ENCODE peak calls at places on chromosomes 5 and 9, in five cellular contexts. One of them, this sample, is unnamed. For H3K27me3, the result is how much of the 10 kb centered on the place peaks cover.

GRCh38 chr5:16179511-16179935 is at the start of gene MARCHF11:
- DNase-seq in stomach: no peak
- DNase-seq in body of pancreas: no peak
- DNase-seq in GM12878: no peak
- DNase-seq in WERI-Rb-1: peak
- DNase-seq in this sample: no peak

GRCh38 chr5:117454716-117455212 is 880.1 kb upstream of the SEMA6A start:
- DNase-seq in GM12878: peak
- DNase-seq in WERI-Rb-1: peak
- DNase-seq in stomach: peak
- DNase-seq in body of pancreas: peak
- DNase-seq in this sample: no peak

GRCh38 chr5:10607023-10607665 is 43.3 kb downstream of the ANKRD33B start:
- DNase-seq in body of pancreas: no peak
- DNase-seq in WERI-Rb-1: peak
- DNase-seq in stomach: no peak
- DNase-seq in GM12878: peak
- DNase-seq in this sample: no peak

GRCh38 chr9:18863821-18864220 is 169.2 kb downstream of the SAXO1 start:
- DNase-seq in stomach: no peak
- DNase-seq in body of pancreas: no peak
- DNase-seq in GM12878: no peak
- DNase-seq in WERI-Rb-1: no peak
- DNase-seq in this sample: no peak

GRCh38 chr5:140145818-140146522 is 20.2 kb downstream of the IGIP start:
- DNase-seq in WERI-Rb-1: peak
- DNase-seq in GM12878: no peak
- DNase-seq in stomach: peak
- DNase-seq in body of pancreas: peak
- DNase-seq in this sample: no peak

GRCh38 chr9:77648458-77649108 is 461 bp upstream of the GNA14 start:
- DNase-seq in body of pancreas: peak
- DNase-seq in GM12878: no peak
- DNase-seq in WERI-Rb-1: peak
- DNase-seq in stomach: peak
- DNase-seq in this sample: no peak

GRCh38 chr5:104172976-104173375 is 610.4 kb upstream of the NUDT12 start:
- DNase-seq in stomach: no peak
- DNase-seq in body of pancreas: no peak
- DNase-seq in WERI-Rb-1: no peak
- DNase-seq in GM12878: no peak
- DNase-seq in this sample: no peak

GRCh38 chr9:61668846-61669245 is 479.0 kb downstream of the SPATA31A7 start:
- DNase-seq in stomach: no peak
- DNase-seq in WERI-Rb-1: no peak
- DNase-seq in body of pancreas: no peak
- DNase-seq in GM12878: no peak
- DNase-seq in this sample: no peak

GRCh38 chr5:174559566-174560090 is 164.8 kb upstream of the MSX2 start:
- DNase-seq in body of pancreas: no peak
- DNase-seq in GM12878: no peak
- DNase-seq in stomach: no peak
- DNase-seq in WERI-Rb-1: no peak
- DNase-seq in this sample: no peak

GRCh38 chr9:77802512-77803293 is 154.6 kb upstream of the GNA14 start:
- DNase-seq in stomach: no peak
- DNase-seq in GM12878: no peak
- DNase-seq in WERI-Rb-1: no peak
- DNase-seq in body of pancreas: no peak
- DNase-seq in this sample: no peak

GRCh38 chr5:143800715-143801114 is 11.2 kb upstream of the HMHB1 start:
- DNase-seq in WERI-Rb-1: no peak
- DNase-seq in stomach: no peak
- DNase-seq in body of pancreas: no peak
- DNase-seq in GM12878: no peak
- DNase-seq in this sample: no peak
- H3K4me3 ChIP-seq in WERI-Rb-1: no peak
- H3K4me3 ChIP-seq in stomach: no peak
- H3K4me3 ChIP-seq in body of pancreas: no peak
- H3K4me3 ChIP-seq in GM12878: no peak
- H3K4me3 ChIP-seq in this sample: no peak

GRCh38 chr9:100322954-100323536 is 29.7 kb downstream of the TEX10 start:
- DNase-seq in GM12878: no peak
- DNase-seq in stomach: peak
- DNase-seq in WERI-Rb-1: peak
- DNase-seq in body of pancreas: peak
- DNase-seq in this sample: no peak
- TF ChIP-seq CTCF in GM12878: peak
- TF ChIP-seq CTCF in stomach: no peak
- TF ChIP-seq CTCF in WERI-Rb-1: peak
- TF ChIP-seq CTCF in body of pancreas: peak
- TF ChIP-seq CTCF in this sample: peak

GRCh38 chr5:173245319-173246134 is 10.5 kb upstream of the NKX2-5 start:
- DNase-seq in WERI-Rb-1: no peak
- DNase-seq in body of pancreas: no peak
- DNase-seq in stomach: no peak
- DNase-seq in GM12878: no peak
- DNase-seq in this sample: no peak

GRCh38 chr5:173247504-173247903 is 12.5 kb upstream of the NKX2-5 start:
- DNase-seq in stomach: no peak
- DNase-seq in WERI-Rb-1: no peak
- DNase-seq in GM12878: no peak
- DNase-seq in body of pancreas: no peak
- DNase-seq in this sample: no peak

GRCh38 chr5:173243808-173244305 is 8.9 kb upstream of the NKX2-5 start:
- DNase-seq in body of pancreas: no peak
- DNase-seq in WERI-Rb-1: no peak
- DNase-seq in stomach: no peak
- DNase-seq in GM12878: no peak
- DNase-seq in this sample: no peak

GRCh38 chr5:173247050-173247449 is 12.0 kb upstream of the NKX2-5 start:
- DNase-seq in WERI-Rb-1: no peak
- DNase-seq in body of pancreas: no peak
- DNase-seq in GM12878: no peak
- DNase-seq in stomach: no peak
- DNase-seq in this sample: no peak

DNA sequence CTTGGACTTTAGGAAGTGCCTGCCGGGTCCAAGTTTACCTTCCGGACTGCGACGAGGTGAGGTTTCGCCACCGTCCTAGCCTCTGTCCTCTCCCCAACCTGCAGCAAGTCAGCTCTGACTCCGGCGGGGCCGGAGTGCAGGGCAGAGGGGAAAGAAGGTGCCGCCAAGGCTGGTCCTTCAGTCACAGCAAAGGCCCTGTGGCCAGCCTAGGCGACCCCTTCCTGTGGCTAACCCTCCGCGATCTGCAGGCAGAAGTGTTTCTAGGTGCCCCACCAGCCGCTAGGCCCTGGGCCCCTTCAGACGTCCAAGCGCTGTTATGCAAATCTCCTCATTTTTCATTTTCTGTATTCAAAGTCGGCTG is 11.1 kb upstream of the NKX2-5 start:
- DNase-seq in stomach: no peak
- DNase-seq in GM12878: no peak
- DNase-seq in WERI-Rb-1: no peak
- DNase-seq in body of pancreas: no peak
- DNase-seq in this sample: no peak
- H3K27me3 ChIP-seq in stomach: under half
- H3K27me3 ChIP-seq in GM12878: under half
- H3K27me3 ChIP-seq in WERI-Rb-1: under half
- H3K27me3 ChIP-seq in body of pancreas: under half
- H3K27me3 ChIP-seq in this sample: half or more

GRCh38 chr9:135084262-135084661 is 3.2 kb upstream of the OLFM1 start:
- DNase-seq in WERI-Rb-1: no peak
- DNase-seq in stomach: no peak
- DNase-seq in body of pancreas: no peak
- DNase-seq in GM12878: no peak
- DNase-seq in this sample: no peak

GRCh38 chr9:135086597-135087488 is 625 bp upstream of the OLFM1 start:
- DNase-seq in body of pancreas: no peak
- DNase-seq in stomach: no peak
- DNase-seq in WERI-Rb-1: no peak
- DNase-seq in GM12878: no peak
- DNase-seq in this sample: no peak

GRCh38 chr9:135084881-135085760 is 2.3 kb upstream of the OLFM1 start:
- DNase-seq in WERI-Rb-1: peak
- DNase-seq in GM12878: no peak
- DNase-seq in stomach: no peak
- DNase-seq in body of pancreas: no peak
- DNase-seq in this sample: no peak

GRCh38 chr9:135087489-135087791 is at the start of gene OLFM1:
- DNase-seq in body of pancreas: peak
- DNase-seq in WERI-Rb-1: peak
- DNase-seq in GM12878: no peak
- DNase-seq in stomach: peak
- DNase-seq in this sample: no peak

DNA sequence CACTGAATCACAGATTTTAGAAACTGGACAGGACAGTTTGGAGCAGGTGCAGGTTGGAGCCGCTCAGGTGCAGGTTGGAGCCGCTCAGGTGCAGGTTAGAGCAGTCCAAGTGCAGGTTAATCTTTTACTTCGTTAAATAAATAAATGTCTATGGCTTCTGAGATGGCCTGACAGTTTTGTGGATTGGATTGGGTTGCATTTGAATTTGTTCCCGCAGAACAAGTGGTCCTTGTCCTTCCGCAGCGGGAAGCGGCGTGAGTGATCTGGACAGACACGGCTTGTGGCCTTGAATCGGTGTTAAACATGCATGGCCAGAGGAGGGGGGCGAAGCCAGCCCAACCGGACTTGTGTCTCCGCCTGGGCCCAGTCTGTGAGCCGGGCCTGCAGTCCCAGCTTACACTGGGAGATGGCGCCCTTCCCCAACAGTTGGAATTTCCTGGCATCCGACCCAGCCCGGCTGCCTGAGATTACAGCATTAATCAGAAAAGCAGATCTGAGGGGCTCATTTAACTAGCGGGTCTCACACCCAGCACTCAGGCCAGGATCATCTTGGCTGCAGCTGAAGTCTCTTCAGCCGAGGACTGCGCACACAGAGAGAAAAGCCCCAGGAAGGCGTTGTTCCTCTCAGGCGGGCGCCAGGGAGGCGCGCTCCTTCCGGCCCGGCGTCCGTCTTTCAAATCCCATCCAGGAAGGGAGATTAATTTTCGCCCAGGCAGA is 1.5 kb upstream of the OLFM1 start:
- DNase-seq in GM12878: no peak
- DNase-seq in body of pancreas: peak
- DNase-seq in stomach: peak
- DNase-seq in WERI-Rb-1: peak
- DNase-seq in this sample: no peak
- H3K4me3 ChIP-seq in GM12878: no peak
- H3K4me3 ChIP-seq in body of pancreas: no peak
- H3K4me3 ChIP-seq in stomach: peak
- H3K4me3 ChIP-seq in WERI-Rb-1: peak
- H3K4me3 ChIP-seq in this sample: peak

GRCh38 chr5:98454904-98455303 is 318.6 kb upstream of the RGMB start:
- DNase-seq in GM12878: no peak
- DNase-seq in stomach: no peak
- DNase-seq in WERI-Rb-1: no peak
- DNase-seq in body of pancreas: no peak
- DNase-seq in this sample: peak
- TF ChIP-seq CTCF in GM12878: no peak
- TF ChIP-seq CTCF in stomach: no peak
- TF ChIP-seq CTCF in WERI-Rb-1: no peak
- TF ChIP-seq CTCF in body of pancreas: peak
- TF ChIP-seq CTCF in this sample: peak

This sample was measured in BJ.